ENCODE peak calls at places on chromosome 12, in six cellular contexts. C is kidney epithelial cell, L is Panc1, V is Peyer's patch, K is keratinocyte, N is lung. S is an unnamed sample.

GRCh38 chr12:32893458-32893857 is 3.1 kb downstream of the PKP2 start:
- DNase-seq in C (no peak), L (no peak), V (no peak), K (no peak), N (no peak), S (no peak)

GRCh38 chr12:101700299-101700820 is 2.9 kb downstream of the CHPT1 start:
- DNase-seq in C (no peak), L (no peak), V (no peak), K (no peak), N (no peak), S (no peak)

GRCh38 chr12:93974252-93974651 is 174.1 kb upstream of the PLXNC1 start:
- DNase-seq in C (no peak), L (no peak), V (no peak), K (no peak), N (no peak), S (no peak)

GRCh38 chr12:108508243-108508642 is 6.8 kb upstream of the FICD start:
- DNase-seq in C (peak; percentile 41), L (no peak), V (no peak), K (no peak), N (no peak), S (no peak)

GRCh38 chr12:92278378-92278828 is 132.8 kb upstream of the BTG1 start:
- DNase-seq in C (no peak), L (no peak), V (no peak), K (no peak), N (no peak), S (no peak)

GRCh38 chr12:2336409-2336829 is 283.6 kb downstream of the CACNA1C start:
- DNase-seq in C (peak; percentile 86), L (no peak), V (no peak), K (peak; percentile 28), N (no peak), S (no peak)

GRCh38 chr12:4975574-4975973 is 65.9 kb downstream of the KCNA1 start:
- DNase-seq in C (no peak), L (no peak), V (no peak), K (no peak), N (no peak), S (no peak)

GRCh38 chr12:107091381-107091780 is 2.0 kb downstream of the CRY1 start:
- DNase-seq in C (no peak), L (no peak), V (no peak), K (no peak), N (no peak), S (no peak)

GRCh38 chr12:106275458-106275857 is 27.1 kb upstream of the TCP11L2 start:
- DNase-seq in C (no peak), L (no peak), V (no peak), K (no peak), N (no peak), S (no peak)

GRCh38 chr12:104733717-104734175 is 224.3 kb downstream of the SLC41A2 start:
- DNase-seq in C (no peak), L (no peak), V (no peak), K (no peak), N (no peak), S (peak; percentile 65)

GRCh38 chr12:121955258-121956040 is 37.1 kb downstream of the CFAP251 start:
- DNase-seq in C (no peak), L (no peak), V (no peak), K (no peak), N (no peak), S (no peak)

GRCh38 chr12:45214071-45214470 is 1.8 kb upstream of the ANO6 start:
- DNase-seq in C (no peak), L (no peak), V (no peak), K (no peak), N (no peak), S (no peak)

GRCh38 chr12:109191621-109192250 is 75.3 kb downstream of the ACACB start:
- DNase-seq in C (no peak), L (no peak), V (no peak), K (no peak), N (no peak), S (no peak)

GRCh38 chr12:10178766-10179165 is at the start of gene TMEM52B:
- DNase-seq in C (no peak), L (no peak), V (no peak), K (no peak), N (no peak), S (no peak)

GRCh38 chr12:10175849-10176641 is 2.8 kb upstream of the TMEM52B start:
- DNase-seq in C (no peak), L (no peak), V (no peak), K (peak; percentile 19), N (no peak), S (no peak)

GRCh38 chr12:10182662-10183061 is 3.8 kb downstream of the TMEM52B start:
- DNase-seq in C (no peak), L (no peak), V (no peak), K (no peak), N (no peak), S (no peak)

GRCh38 chr12:10184261-10184843 is 5.5 kb downstream of the TMEM52B start:
- DNase-seq in C (no peak), L (no peak), V (no peak), K (no peak), N (no peak), S (no peak)

DNA sequence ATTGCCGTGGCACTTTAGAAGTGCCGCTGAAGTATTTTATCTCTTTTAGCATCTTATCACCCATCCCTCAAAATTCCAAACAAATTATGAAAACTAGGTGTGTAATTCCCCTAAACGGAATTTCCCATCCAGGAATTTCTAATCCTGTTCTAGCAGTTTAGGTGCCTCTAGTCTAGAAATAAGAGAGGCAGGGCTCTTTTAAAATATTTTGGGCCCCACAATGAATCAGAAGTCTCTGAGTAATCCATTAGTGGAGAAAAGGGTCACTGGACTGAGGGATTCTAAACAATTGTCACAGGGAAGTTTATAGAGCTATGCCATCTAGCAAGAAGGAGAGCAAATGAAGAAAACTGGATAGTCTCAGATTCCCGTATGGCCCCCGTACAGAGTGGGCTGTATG is 1.0 kb downstream of the TMEM52B start:
- DNase-seq in C (no peak), L (no peak), V (no peak), K (no peak), N (no peak), S (no peak)
- H3K4me3 ChIP-seq in C (no peak overlapping the region), L (no peak overlapping the region), V (no peak overlapping the region), K (no peak overlapping the region), N (no peak overlapping the region), S (no peak overlapping the region)

DNA sequence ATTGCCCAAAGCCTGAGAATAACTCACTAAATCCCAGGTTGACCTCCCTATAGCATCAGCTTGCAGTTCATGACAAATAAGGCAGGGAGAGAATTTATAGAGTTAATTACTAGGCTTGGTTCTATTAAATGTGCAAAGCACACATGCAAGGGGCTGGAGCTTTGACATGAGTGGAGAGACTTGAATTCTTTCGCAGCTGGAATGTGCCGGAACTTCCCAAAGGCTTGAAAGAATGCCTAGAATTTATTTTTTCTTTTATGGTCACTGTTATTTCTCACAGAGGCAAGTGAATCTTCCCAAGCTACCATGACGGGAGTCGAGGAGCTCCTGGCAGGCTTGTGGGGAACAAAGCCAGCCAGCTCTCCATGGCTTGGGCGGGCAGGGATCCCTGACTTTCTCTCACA is 95.5 kb upstream of the USP44 start:
- DNase-seq in C (peak; percentile 56), L (no peak), V (no peak), K (no peak), N (no peak), S (no peak)
- H3K4me3 ChIP-seq in C (no peak overlapping the region), L (no peak overlapping the region), V (no peak overlapping the region), K (no peak overlapping the region), N (no peak overlapping the region), S (no peak overlapping the region)

DNA sequence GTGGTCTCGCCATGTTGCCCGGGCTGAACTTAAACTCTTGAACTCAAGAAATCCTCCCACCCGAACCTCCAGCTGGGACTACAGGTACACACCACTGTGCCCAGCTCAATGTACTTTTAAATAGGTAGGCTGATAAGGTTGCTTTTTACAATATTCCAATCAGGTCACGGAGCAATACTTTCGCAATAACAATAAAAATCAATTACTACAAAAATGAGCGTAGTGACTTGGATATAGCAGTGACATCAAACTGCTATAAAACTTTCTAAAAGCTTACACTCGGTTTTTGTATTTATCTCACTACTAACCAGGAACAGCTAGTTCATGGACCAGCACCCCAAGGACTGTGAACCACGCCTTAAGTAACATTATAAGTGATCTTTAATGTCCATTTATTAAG is 10.5 kb downstream of the SARNP start:
- DNase-seq in C (no peak), L (no peak), V (no peak), K (no peak), N (no peak), S (no peak)
- H3K4me3 ChIP-seq in C (no peak overlapping the region), L (no peak overlapping the region), V (no peak overlapping the region), K (no peak overlapping the region), N (no peak overlapping the region), S (no peak overlapping the region)

GRCh38 chr12:6183689-6184441 is 16.3 kb upstream of the CD9 start:
- DNase-seq in C (no peak), L (no peak), V (no peak), K (no peak), N (no peak), S (no peak)
- H3K4me3 ChIP-seq in C (no peak overlapping the region), L (no peak overlapping the region), V (peak overlapping the region; percentile 39), K (no peak overlapping the region), N (no peak overlapping the region), S (no peak overlapping the region)

GRCh38 chr12:6919588-6919987 is 5.2 kb downstream of the ENO2 start:
- DNase-seq in C (no peak), L (no peak), V (no peak), K (peak; percentile 86), N (no peak), S (no peak)
- H3K4me3 ChIP-seq in C (no peak overlapping the region), L (no peak overlapping the region), V (no peak overlapping the region), K (no peak overlapping the region), N (no peak overlapping the region), S (no peak overlapping the region)

GRCh38 chr12:50050410-50051280 is 6.8 kb upstream of the ASIC1 start:
- DNase-seq in C (no peak), L (no peak), V (no peak), K (no peak), N (peak; percentile 76), S (no peak)
- H3K4me3 ChIP-seq in C (no peak overlapping the region), L (no peak overlapping the region), V (peak overlapping the region; percentile 29), K (peak overlapping the region; percentile 12), N (no peak overlapping the region), S (no peak overlapping the region)

GRCh38 chr12:11813422-11813813 is 163.9 kb downstream of the ETV6 start:
- DNase-seq in C (no peak), L (no peak), V (no peak), K (no peak), N (no peak), S (no peak)
- H3K4me3 ChIP-seq in C (no peak overlapping the region), L (no peak overlapping the region), V (no peak overlapping the region), K (no peak overlapping the region), N (no peak overlapping the region), S (peak overlapping the region; percentile 57)

DNA sequence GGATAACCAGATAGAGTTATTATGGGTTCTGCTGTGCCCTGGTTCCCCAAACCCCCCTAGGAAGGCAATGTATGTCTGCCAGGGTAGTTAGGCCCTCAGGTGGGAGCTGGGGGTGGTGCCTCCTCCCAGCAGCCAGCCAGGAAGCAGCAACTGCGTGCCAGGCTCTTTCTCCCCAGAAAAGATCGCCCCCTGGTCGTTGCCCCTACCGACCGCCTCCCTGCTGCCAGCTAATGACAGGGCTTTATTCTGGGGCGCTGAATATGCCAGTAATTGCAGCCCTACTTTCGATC is 36.3 kb downstream of the IQSEC3 start:
- DNase-seq in C (no peak), L (no peak), V (no peak), K (no peak), N (no peak), S (no peak)
- H3K4me3 ChIP-seq in C (no peak overlapping the region), L (no peak overlapping the region), V (no peak overlapping the region), K (no peak overlapping the region), N (no peak overlapping the region), S (no peak overlapping the region)